ENCODE peak calls at places on chromosomes 1 and 21, in seven cellular contexts. A is LoVo, I is nephron progenitor cell, W is GDM1, F is fibroblast of the aortic adventitia, R is putamen, G is NCI-H1417. V is an unnamed sample.

GRCh38 chr21:38671716-38672115 is 134.0 kb upstream of the ETS2 start:
- DNase-seq in A (no peak), I (no peak), W (no peak), F (peak; percentile 67), R (no peak), G (no peak), V (no peak)

GRCh38 chr1:39214021-39214713 is 9.7 kb downstream of the MACF1 start:
- DNase-seq in A (no peak), I (no peak), W (no peak), F (peak; percentile 56), R (peak; percentile 89), G (no peak), V (no peak)

GRCh38 chr1:203797948-203798347 is 2.5 kb downstream of the ZBED6 start:
- DNase-seq in A (no peak), I (no peak), W (no peak), F (no peak), R (no peak), G (peak; percentile 15), V (peak; percentile 40)

GRCh38 chr1:226526801-226527595 is 21.6 kb upstream of the STUM start:
- DNase-seq in A (no peak), I (peak; percentile 40), W (no peak), F (peak; percentile 29), R (no peak), G (no peak), V (peak; percentile 29)

GRCh38 chr1:1347663-1348419 is 1.4 kb downstream of the DVL1 start:
- DNase-seq in A (peak; percentile 57), I (peak; percentile 58), W (no peak), F (no peak), R (no peak), G (no peak), V (peak; percentile 66)

GRCh38 chr1:76901158-76901767 is 34.0 kb downstream of the ST6GALNAC5 start:
- DNase-seq in A (peak; percentile 54), I (peak; percentile 27), W (peak; percentile 27), F (peak; percentile 60), R (no peak), G (peak; percentile 80), V (peak; percentile 71)

GRCh38 chr1:185159966-185160365 is 3.0 kb downstream of the SWT1 start:
- DNase-seq in A (no peak), I (no peak), W (no peak), F (peak; percentile 17), R (peak; percentile 66), G (no peak), V (peak; percentile 39)

GRCh38 chr21:23936224-23936623 is 1671.1 kb downstream of the MRPL39 start:
- DNase-seq in A (no peak), I (no peak), W (no peak), F (peak; percentile 25), R (peak; percentile 7), G (peak; percentile 33), V (no peak)

GRCh38 chr1:5725406-5725805 is 266.8 kb downstream of the NPHP4 start:
- DNase-seq in A (no peak), I (no peak), W (no peak), F (no peak), R (no peak), G (no peak), V (no peak)

GRCh38 chr1:111649648-111650047 is 30.1 kb downstream of the RAP1A start:
- DNase-seq in A (no peak), I (no peak), W (no peak), F (no peak), R (no peak), G (no peak), V (no peak)

GRCh38 chr21:45556302-45556644 is 14.0 kb upstream of the SLC19A1 start:
- DNase-seq in A (no peak), I (no peak), W (no peak), F (no peak), R (no peak), G (no peak), V (no peak)

GRCh38 chr1:217062566-217062965 is 339.3 kb upstream of the ESRRG start:
- DNase-seq in A (no peak), I (no peak), W (no peak), F (no peak), R (no peak), G (no peak), V (no peak)

V was measured in GM23248.